ENCODE peak calls at places on chromosome 17, in eight cellular contexts. One of them, this sample, is unnamed.

GRCh38 chr17:33463887-33464286 is 170.8 kb upstream of the ASIC2 start:
- DNase-seq in GM13976: no peak
- DNase-seq in pancreas: no peak
- DNase-seq in IMR-90: no peak
- DNase-seq in A549: no peak
- DNase-seq in lower leg skin: no peak
- DNase-seq in progenitor cell of endocrine pancreas: no peak
- DNase-seq in prostate gland: no peak
- DNase-seq in this sample: no peak

GRCh38 chr17:41494524-41494923 is 4.8 kb upstream of the KRT36 start:
- DNase-seq in A549: no peak
- DNase-seq in GM13976: no peak
- DNase-seq in pancreas: no peak
- DNase-seq in IMR-90: peak
- DNase-seq in prostate gland: no peak
- DNase-seq in progenitor cell of endocrine pancreas: no peak
- DNase-seq in lower leg skin: no peak
- DNase-seq in this sample: no peak

GRCh38 chr17:47978324-47978723 is 7.4 kb downstream of the CDK5RAP3 start:
- DNase-seq in lower leg skin: no peak
- DNase-seq in GM13976: peak
- DNase-seq in IMR-90: peak
- DNase-seq in progenitor cell of endocrine pancreas: peak
- DNase-seq in A549: peak
- DNase-seq in prostate gland: peak
- DNase-seq in pancreas: no peak
- DNase-seq in this sample: peak

GRCh38 chr17:63635787-63636186 is 13.6 kb downstream of the MAP3K3 start:
- DNase-seq in pancreas: no peak
- DNase-seq in A549: no peak
- DNase-seq in prostate gland: no peak
- DNase-seq in GM13976: no peak
- DNase-seq in lower leg skin: no peak
- DNase-seq in progenitor cell of endocrine pancreas: no peak
- DNase-seq in IMR-90: no peak
- DNase-seq in this sample: no peak

GRCh38 chr17:51860934-51861561 is 297.5 kb downstream of the CA10 start:
- DNase-seq in pancreas: peak
- DNase-seq in lower leg skin: no peak
- DNase-seq in GM13976: peak
- DNase-seq in prostate gland: peak
- DNase-seq in IMR-90: no peak
- DNase-seq in A549: peak
- DNase-seq in progenitor cell of endocrine pancreas: peak
- DNase-seq in this sample: peak

GRCh38 chr17:71966055-71966454 is 154.8 kb upstream of the SOX9 start:
- DNase-seq in IMR-90: no peak
- DNase-seq in prostate gland: no peak
- DNase-seq in progenitor cell of endocrine pancreas: no peak
- DNase-seq in A549: no peak
- DNase-seq in lower leg skin: no peak
- DNase-seq in pancreas: no peak
- DNase-seq in GM13976: no peak
- DNase-seq in this sample: no peak

GRCh38 chr17:62876664-62877411 is 68.7 kb upstream of the MARCHF10 start:
- DNase-seq in lower leg skin: no peak
- DNase-seq in prostate gland: no peak
- DNase-seq in IMR-90: peak
- DNase-seq in GM13976: no peak
- DNase-seq in progenitor cell of endocrine pancreas: no peak
- DNase-seq in pancreas: no peak
- DNase-seq in A549: no peak
- DNase-seq in this sample: no peak

GRCh38 chr17:19534562-19535149 is 1.0 kb downstream of the SLC47A1 start:
- DNase-seq in prostate gland: no peak
- DNase-seq in GM13976: no peak
- DNase-seq in lower leg skin: no peak
- DNase-seq in A549: no peak
- DNase-seq in pancreas: no peak
- DNase-seq in progenitor cell of endocrine pancreas: no peak
- DNase-seq in IMR-90: no peak
- DNase-seq in this sample: no peak

GRCh38 chr17:62119373-62119772 is 54.3 kb upstream of the MED13 start:
- DNase-seq in IMR-90: no peak
- DNase-seq in pancreas: no peak
- DNase-seq in progenitor cell of endocrine pancreas: no peak
- DNase-seq in A549: no peak
- DNase-seq in lower leg skin: no peak
- DNase-seq in GM13976: peak
- DNase-seq in prostate gland: no peak
- DNase-seq in this sample: no peak

GRCh38 chr17:60577147-60577925 is 22.7 kb upstream of the PPM1D start:
- DNase-seq in progenitor cell of endocrine pancreas: no peak
- DNase-seq in GM13976: peak
- DNase-seq in IMR-90: peak
- DNase-seq in pancreas: no peak
- DNase-seq in lower leg skin: peak
- DNase-seq in A549: no peak
- DNase-seq in prostate gland: peak
- DNase-seq in this sample: no peak

GRCh38 chr17:36728030-36728991 is 126.9 kb downstream of the MRM1 start:
- DNase-seq in A549: no peak
- DNase-seq in IMR-90: no peak
- DNase-seq in GM13976: no peak
- DNase-seq in progenitor cell of endocrine pancreas: no peak
- DNase-seq in lower leg skin: no peak
- DNase-seq in pancreas: no peak
- DNase-seq in prostate gland: no peak
- DNase-seq in this sample: no peak

GRCh38 chr17:48760411-48760810 is 31.9 kb upstream of the HOXB13 start:
- DNase-seq in lower leg skin: no peak
- DNase-seq in prostate gland: peak
- DNase-seq in pancreas: no peak
- DNase-seq in A549: no peak
- DNase-seq in progenitor cell of endocrine pancreas: no peak
- DNase-seq in GM13976: no peak
- DNase-seq in IMR-90: no peak
- DNase-seq in this sample: no peak

GRCh38 chr17:40330850-40331470 is 22.0 kb downstream of the RARA start:
- DNase-seq in prostate gland: no peak
- DNase-seq in GM13976: no peak
- DNase-seq in lower leg skin: no peak
- DNase-seq in A549: no peak
- DNase-seq in pancreas: no peak
- DNase-seq in progenitor cell of endocrine pancreas: no peak
- DNase-seq in IMR-90: no peak
- DNase-seq in this sample: no peak

GRCh38 chr17:79779661-79780365 is 1.9 kb downstream of the CBX2 start:
- DNase-seq in IMR-90: no peak
- DNase-seq in A549: no peak
- DNase-seq in GM13976: no peak
- DNase-seq in lower leg skin: no peak
- DNase-seq in prostate gland: no peak
- DNase-seq in pancreas: no peak
- DNase-seq in progenitor cell of endocrine pancreas: no peak
- DNase-seq in this sample: no peak

GRCh38 chr17:28705728-28706334 is 5.9 kb downstream of the PROCA1 start:
- DNase-seq in pancreas: no peak
- DNase-seq in prostate gland: no peak
- DNase-seq in IMR-90: no peak
- DNase-seq in A549: no peak
- DNase-seq in progenitor cell of endocrine pancreas: no peak
- DNase-seq in lower leg skin: no peak
- DNase-seq in GM13976: no peak
- DNase-seq in this sample: no peak

GRCh38 chr17:80166446-80166845 is 3.4 kb upstream of the CARD14 start:
- DNase-seq in GM13976: no peak
- DNase-seq in progenitor cell of endocrine pancreas: no peak
- DNase-seq in lower leg skin: no peak
- DNase-seq in pancreas: no peak
- DNase-seq in prostate gland: no peak
- DNase-seq in A549: no peak
- DNase-seq in IMR-90: no peak
- DNase-seq in this sample: no peak

GRCh38 chr17:76264755-76265623 is at the start of gene UBALD2:
- DNase-seq in lower leg skin: peak
- DNase-seq in IMR-90: peak
- DNase-seq in A549: peak
- DNase-seq in pancreas: peak
- DNase-seq in prostate gland: peak
- DNase-seq in GM13976: peak
- DNase-seq in progenitor cell of endocrine pancreas: peak
- DNase-seq in this sample: peak

GRCh38 chr17:44121206-44121605 is 2.2 kb downstream of the HDAC5 start:
- DNase-seq in IMR-90: no peak
- DNase-seq in prostate gland: no peak
- DNase-seq in GM13976: no peak
- DNase-seq in progenitor cell of endocrine pancreas: no peak
- DNase-seq in pancreas: no peak
- DNase-seq in A549: no peak
- DNase-seq in lower leg skin: no peak
- DNase-seq in this sample: no peak

GRCh38 chr17:17582372-17582771 is 9.1 kb downstream of the PEMT start:
- DNase-seq in A549: no peak
- DNase-seq in GM13976: no peak
- DNase-seq in IMR-90: no peak
- DNase-seq in pancreas: no peak
- DNase-seq in lower leg skin: no peak
- DNase-seq in prostate gland: no peak
- DNase-seq in progenitor cell of endocrine pancreas: no peak
- DNase-seq in this sample: no peak

GRCh38 chr17:80244871-80245509 is 15.7 kb upstream of the RNF213 start:
- DNase-seq in IMR-90: no peak
- DNase-seq in GM13976: no peak
- DNase-seq in lower leg skin: no peak
- DNase-seq in A549: no peak
- DNase-seq in progenitor cell of endocrine pancreas: no peak
- DNase-seq in pancreas: no peak
- DNase-seq in prostate gland: no peak
- DNase-seq in this sample: no peak

GRCh38 chr17:12088035-12088434 is 67.4 kb downstream of the MAP2K4 start:
- DNase-seq in IMR-90: no peak
- DNase-seq in pancreas: no peak
- DNase-seq in A549: no peak
- DNase-seq in GM13976: no peak
- DNase-seq in progenitor cell of endocrine pancreas: no peak
- DNase-seq in prostate gland: no peak
- DNase-seq in lower leg skin: no peak
- DNase-seq in this sample: no peak

GRCh38 chr17:69575346-69575761 is 160.9 kb downstream of the MAP2K6 start:
- DNase-seq in A549: peak
- DNase-seq in progenitor cell of endocrine pancreas: no peak
- DNase-seq in IMR-90: peak
- DNase-seq in lower leg skin: no peak
- DNase-seq in GM13976: no peak
- DNase-seq in pancreas: no peak
- DNase-seq in prostate gland: no peak
- DNase-seq in this sample: no peak

GRCh38 chr17:43549496-43549895 is 3.4 kb upstream of the ETV4 start:
- DNase-seq in A549: no peak
- DNase-seq in pancreas: no peak
- DNase-seq in prostate gland: no peak
- DNase-seq in IMR-90: no peak
- DNase-seq in progenitor cell of endocrine pancreas: no peak
- DNase-seq in GM13976: no peak
- DNase-seq in lower leg skin: no peak
- DNase-seq in this sample: no peak

DNA sequence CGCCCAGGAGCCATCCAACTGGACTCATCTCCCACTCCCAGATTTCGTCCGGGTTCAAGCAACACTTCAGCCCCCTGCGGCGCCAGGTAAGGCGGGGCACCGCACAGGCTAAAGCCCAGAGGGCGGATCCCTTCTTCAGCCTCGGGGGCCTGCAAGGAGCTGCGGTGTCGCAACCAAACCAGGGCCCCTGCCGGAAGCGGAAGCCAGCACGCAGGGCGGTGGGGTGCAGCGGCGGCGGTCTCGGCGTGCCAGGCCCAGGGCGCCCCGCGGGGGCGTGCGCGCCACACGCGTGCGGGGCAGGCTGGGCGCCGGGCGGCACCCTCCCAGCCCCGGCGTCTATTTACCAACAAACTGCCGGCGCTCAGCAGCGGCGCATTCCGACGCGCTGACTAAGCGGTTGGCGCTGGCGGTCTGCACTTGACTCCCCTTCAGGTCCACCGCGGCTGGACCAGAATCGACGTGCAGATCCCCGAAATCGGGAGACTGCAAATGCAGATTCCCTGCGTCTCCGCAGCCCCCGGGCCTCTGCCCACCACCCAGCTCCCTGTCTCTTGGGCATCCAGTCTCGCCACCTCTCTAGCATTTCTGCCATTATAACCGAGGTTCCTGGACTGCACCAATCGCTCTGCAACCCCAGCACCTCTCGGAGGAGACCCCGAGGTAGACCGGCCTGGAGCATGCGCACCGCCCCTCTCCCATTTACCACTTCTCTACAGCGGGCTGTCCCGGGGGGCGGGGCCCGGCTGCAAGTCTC is 433 bp upstream of the DLX4 start:
- DNase-seq in A549: peak
- DNase-seq in pancreas: peak
- DNase-seq in lower leg skin: peak
- DNase-seq in IMR-90: peak
- DNase-seq in prostate gland: peak
- DNase-seq in progenitor cell of endocrine pancreas: peak
- DNase-seq in GM13976: peak
- DNase-seq in this sample: peak
- TF ChIP-seq CTCF in A549: no peak
- TF ChIP-seq CTCF in pancreas: no peak
- TF ChIP-seq CTCF in lower leg skin: no peak
- TF ChIP-seq CTCF in IMR-90: no peak
- TF ChIP-seq CTCF in prostate gland: no peak
- TF ChIP-seq CTCF in progenitor cell of endocrine pancreas: no peak
- TF ChIP-seq CTCF in GM13976: no peak
- TF ChIP-seq CTCF in this sample: no peak

GRCh38 chr17:6749519-6749918 is 6.3 kb upstream of the XAF1 start:
- DNase-seq in A549: no peak
- DNase-seq in GM13976: no peak
- DNase-seq in progenitor cell of endocrine pancreas: no peak
- DNase-seq in prostate gland: no peak
- DNase-seq in lower leg skin: no peak
- DNase-seq in IMR-90: no peak
- DNase-seq in pancreas: no peak
- DNase-seq in this sample: no peak
- TF ChIP-seq CTCF in A549: no peak
- TF ChIP-seq CTCF in GM13976: no peak
- TF ChIP-seq CTCF in progenitor cell of endocrine pancreas: no peak
- TF ChIP-seq CTCF in prostate gland: no peak
- TF ChIP-seq CTCF in lower leg skin: no peak
- TF ChIP-seq CTCF in IMR-90: peak
- TF ChIP-seq CTCF in pancreas: no peak
- TF ChIP-seq CTCF in this sample: no peak

GRCh38 chr17:58527306-58527705 is 12.9 kb upstream of the MTMR4 start:
- DNase-seq in pancreas: no peak
- DNase-seq in lower leg skin: no peak
- DNase-seq in IMR-90: no peak
- DNase-seq in GM13976: no peak
- DNase-seq in progenitor cell of endocrine pancreas: no peak
- DNase-seq in A549: no peak
- DNase-seq in prostate gland: no peak
- DNase-seq in this sample: no peak
- TF ChIP-seq CTCF in pancreas: no peak
- TF ChIP-seq CTCF in lower leg skin: no peak
- TF ChIP-seq CTCF in IMR-90: no peak
- TF ChIP-seq CTCF in GM13976: no peak
- TF ChIP-seq CTCF in progenitor cell of endocrine pancreas: peak
- TF ChIP-seq CTCF in A549: no peak
- TF ChIP-seq CTCF in prostate gland: no peak
- TF ChIP-seq CTCF in this sample: peak

GRCh38 chr17:65488665-65489064 is 72.8 kb downstream of the AXIN2 start:
- DNase-seq in GM13976: no peak
- DNase-seq in IMR-90: no peak
- DNase-seq in lower leg skin: no peak
- DNase-seq in progenitor cell of endocrine pancreas: no peak
- DNase-seq in pancreas: no peak
- DNase-seq in prostate gland: no peak
- DNase-seq in A549: no peak
- DNase-seq in this sample: no peak
- TF ChIP-seq CTCF in GM13976: no peak
- TF ChIP-seq CTCF in IMR-90: no peak
- TF ChIP-seq CTCF in lower leg skin: no peak
- TF ChIP-seq CTCF in progenitor cell of endocrine pancreas: no peak
- TF ChIP-seq CTCF in pancreas: no peak
- TF ChIP-seq CTCF in prostate gland: no peak
- TF ChIP-seq CTCF in A549: no peak
- TF ChIP-seq CTCF in this sample: no peak